ENCODE peak calls at places on chromosome 9, in nine cellular contexts. E, V, C, Q, N, K, L, A and Y are unnamed samples.

GRCh38 chr9:98607787-98608186 is 100.9 kb downstream of the GABBR2 start:
- DNase-seq in E (peak; percentile 85), V (peak; percentile 88), C (no peak), Q (no peak), N (no peak), K (no peak), L (no peak), A (no peak), Y (no peak)

GRCh38 chr9:94692601-94693000 is 33.9 kb upstream of the AOPEP start:
- DNase-seq in E (no peak), V (no peak), C (no peak), Q (no peak), N (no peak), K (no peak), L (no peak), A (no peak), Y (no peak)

GRCh38 chr9:108883085-108883484 is 21.0 kb downstream of the ACTL7A start:
- DNase-seq in E (no peak), V (no peak), C (no peak), Q (no peak), N (no peak), K (no peak), L (no peak), A (no peak), Y (no peak)

GRCh38 chr9:97132865-97133264 is 93.9 kb upstream of the CTSV start:
- DNase-seq in E (no peak), V (no peak), C (no peak), Q (no peak), N (no peak), K (no peak), L (no peak), A (no peak), Y (no peak)

GRCh38 chr9:20884985-20885593 is 146.4 kb downstream of the HACD4 start:
- DNase-seq in E (peak; percentile 67), V (peak; percentile 11), C (peak; percentile 44), Q (peak; percentile 15), N (peak; percentile 65), K (no peak), L (peak; percentile 67), A (no peak), Y (no peak)

GRCh38 chr9:23769307-23769935 is 56.6 kb downstream of the ELAVL2 start:
- DNase-seq in E (no peak), V (peak; percentile 95), C (no peak), Q (peak; percentile 24), N (no peak), K (peak; percentile 87), L (no peak), A (no peak), Y (no peak)

GRCh38 chr9:87557996-87558395 is 60.3 kb downstream of the DAPK1 start:
- DNase-seq in E (peak; percentile 77), V (peak; percentile 34), C (no peak), Q (no peak), N (no peak), K (no peak), L (peak; percentile 67), A (no peak), Y (no peak)

GRCh38 chr9:73269430-73270101 is 117.9 kb downstream of the ANXA1 start:
- DNase-seq in E (peak; percentile 33), V (peak; percentile 10), C (no peak), Q (no peak), N (no peak), K (no peak), L (no peak), A (no peak), Y (no peak)

GRCh38 chr9:99031319-99031718 is 73.6 kb upstream of the TGFBR1 start:
- DNase-seq in E (no peak), V (no peak), C (no peak), Q (no peak), N (no peak), K (no peak), L (no peak), A (no peak), Y (no peak)

GRCh38 chr9:70635790-70636189 is 221.3 kb upstream of the KLF9 start:
- DNase-seq in E (no peak), V (no peak), C (no peak), Q (no peak), N (no peak), K (no peak), L (no peak), A (no peak), Y (no peak)

GRCh38 chr9:16265671-16266070 is 604.8 kb downstream of the BNC2 start:
- DNase-seq in E (peak; percentile 19), V (no peak), C (no peak), Q (no peak), N (no peak), K (no peak), L (no peak), A (no peak), Y (no peak)

GRCh38 chr9:16268037-16269010 is 602.1 kb downstream of the BNC2 start:
- DNase-seq in E (no peak), V (no peak), C (no peak), Q (no peak), N (no peak), K (no peak), L (no peak), A (no peak), Y (no peak)

GRCh38 chr9:16267336-16268036 is 603.0 kb downstream of the BNC2 start:
- DNase-seq in E (peak; percentile 61), V (peak; percentile 42), C (no peak), Q (peak; percentile 17), N (no peak), K (no peak), L (peak; percentile 51), A (no peak), Y (no peak)

GRCh38 chr9:16262467-16263261 is 607.8 kb downstream of the BNC2 start:
- DNase-seq in E (no peak), V (no peak), C (no peak), Q (peak; percentile 46), N (no peak), K (no peak), L (no peak), A (no peak), Y (no peak)

DNA sequence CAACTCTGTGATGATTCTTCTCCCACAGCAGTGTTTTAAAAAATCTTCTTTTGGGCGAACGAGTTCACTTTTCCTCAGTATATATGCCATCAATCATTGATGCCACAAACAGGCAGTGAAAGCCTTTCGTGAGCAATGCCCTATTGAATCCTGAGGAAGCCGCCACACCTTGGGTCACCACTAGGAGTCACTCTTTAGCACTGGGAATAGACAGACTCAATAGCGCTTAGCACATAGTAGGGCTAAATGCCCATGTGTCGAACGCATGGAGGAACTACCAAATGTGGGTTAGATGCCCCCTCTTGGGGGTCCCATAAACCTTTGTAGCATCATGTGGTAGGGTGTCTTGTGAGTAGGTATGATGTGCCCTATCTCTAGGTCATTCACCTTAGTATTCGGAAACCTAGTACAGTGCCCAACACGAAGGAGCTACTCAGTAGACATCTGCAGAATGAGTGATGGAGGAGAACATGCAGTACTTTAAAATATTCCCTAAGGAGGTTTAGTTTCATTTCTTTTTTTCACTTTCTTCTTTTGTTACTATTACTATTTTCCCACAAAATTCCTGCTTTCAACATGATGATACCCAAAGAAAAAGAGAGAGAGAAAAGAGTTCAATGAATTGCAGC is 603.7 kb downstream of the BNC2 start:
- DNase-seq in E (no peak), V (no peak), C (no peak), Q (no peak), N (peak; percentile 77), K (no peak), L (no peak), A (no peak), Y (no peak)
- TF ChIP-seq CTCF in E (peak; percentile 53), V (peak; percentile 47), C (no peak), Q (no peak), N (peak; percentile 81), K (peak; percentile 30), L (peak; percentile 31), A (peak; percentile 35), Y (no peak)

GRCh38 chr9:130042931-130043653 is at the start of gene FNBP1:
- DNase-seq in E (peak; percentile 76), V (peak; percentile 62), C (peak; percentile 35), Q (peak; percentile 76), N (peak; percentile 78), K (no peak), L (peak; percentile 78), A (peak; percentile 94), Y (peak; percentile 83)
- TF ChIP-seq CTCF in E (no peak), V (no peak), C (no peak), Q (no peak), N (no peak), K (no peak), L (no peak), A (no peak), Y (no peak)

DNA sequence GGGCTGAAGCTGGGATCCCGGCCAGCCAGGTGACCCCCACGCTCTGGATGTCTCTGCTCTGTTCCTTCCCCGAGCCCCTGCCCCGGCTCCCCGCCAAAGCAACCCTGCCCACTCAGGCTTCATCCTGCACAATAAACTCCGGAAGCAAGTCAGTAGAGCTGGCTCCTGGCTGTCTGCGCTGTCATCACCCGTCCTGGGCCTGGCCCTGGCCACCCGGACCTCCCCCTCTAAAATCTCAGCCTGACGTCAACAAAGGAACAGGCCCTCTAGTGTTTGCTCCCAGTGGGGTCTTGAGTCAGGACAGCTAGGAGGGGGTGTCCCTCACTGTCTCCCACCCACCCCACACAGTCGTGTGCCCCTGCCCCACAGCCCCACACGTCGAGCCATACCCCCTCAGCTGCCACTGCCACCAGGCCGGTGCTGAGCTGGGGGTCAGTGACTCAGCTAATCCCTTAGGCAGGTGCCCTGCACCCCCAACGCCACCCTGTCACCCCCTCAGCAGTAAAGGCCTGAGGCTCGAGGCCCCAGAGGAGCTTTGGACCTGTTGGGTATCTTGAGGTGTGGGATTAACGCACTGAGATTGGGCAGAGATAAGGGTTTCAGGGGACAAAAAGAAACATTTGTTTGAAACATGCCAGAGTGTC is 1.1 kb upstream of the LCNL1 start:
- DNase-seq in E (no peak), V (no peak), C (no peak), Q (no peak), N (no peak), K (no peak), L (no peak), A (no peak), Y (no peak)
- TF ChIP-seq CTCF in E (no peak), V (no peak), C (no peak), Q (no peak), N (no peak), K (no peak), L (no peak), A (no peak), Y (no peak)

GRCh38 chr9:134682651-134683364 is 41.2 kb downstream of the COL5A1 start:
- DNase-seq in E (no peak), V (no peak), C (no peak), Q (no peak), N (no peak), K (peak; percentile 37), L (no peak), A (peak; percentile 50), Y (no peak)

GRCh38 chr9:134684375-134684723 is 42.7 kb downstream of the COL5A1 start:
- DNase-seq in E (no peak), V (no peak), C (no peak), Q (no peak), N (no peak), K (peak; percentile 16), L (no peak), A (peak; percentile 32), Y (no peak)

GRCh38 chr9:134685784-134686183 is 44.2 kb downstream of the COL5A1 start:
- DNase-seq in E (no peak), V (no peak), C (no peak), Q (no peak), N (no peak), K (no peak), L (no peak), A (no peak), Y (no peak)

GRCh38 chr9:134682026-134682425 is 40.4 kb downstream of the COL5A1 start:
- DNase-seq in E (no peak), V (no peak), C (no peak), Q (no peak), N (no peak), K (peak; percentile 38), L (no peak), A (peak; percentile 64), Y (no peak)

GRCh38 chr9:134683714-134684374 is 42.2 kb downstream of the COL5A1 start:
- DNase-seq in E (peak; percentile 50), V (no peak), C (no peak), Q (no peak), N (no peak), K (peak; percentile 42), L (no peak), A (peak; percentile 55), Y (no peak)
- TF ChIP-seq CTCF in E (no peak), V (no peak), C (no peak), Q (no peak), N (no peak), K (no peak), L (no peak), A (no peak), Y (no peak)